ENCODE peak calls at places on chromosomes 12 and 14, in four cellular contexts. Y is GM23338, G is lower lobe of right lung, T is GM23248. L is an unnamed sample. For H3K27me3, the result is how much of the 10 kb centered on the place peaks cover.

GRCh38 chr12:70267550-70267949 is 24.3 kb downstream of the CNOT2 start:
- DNase-seq in T (peak), Y (no peak), G (no peak), L (no peak)

GRCh38 chr12:130162267-130162666 is at the start of gene FZD10:
- DNase-seq in Y (peak), G (no peak), T (peak), L (no peak)

GRCh38 chr14:58861546-58861945 is 223.8 kb downstream of the DACT1 start:
- DNase-seq in G (no peak), Y (no peak), T (no peak), L (no peak)

GRCh38 chr14:22475381-22475780 is 113.6 kb downstream of the DAD1 start:
- DNase-seq in T (no peak), Y (no peak), G (no peak), L (no peak)

GRCh38 chr14:92323916-92324818 is 1.2 kb downstream of the SLC24A4 start:
- DNase-seq in Y (peak), G (no peak), T (no peak), L (peak)

GRCh38 chr12:11954181-11954580 is 116.6 kb upstream of the BCL2L14 start:
- DNase-seq in T (no peak), G (no peak), Y (no peak), L (no peak)

GRCh38 chr14:103216857-103217256 is 93.6 kb downstream of the TNFAIP2 start:
- DNase-seq in T (no peak), Y (no peak), G (no peak), L (no peak)

GRCh38 chr14:66288511-66288910 is 197.7 kb upstream of the CCDC196 start:
- DNase-seq in G (no peak), T (peak), Y (no peak), L (no peak)

GRCh38 chr14:75518625-75519024 is 3.6 kb upstream of the BATF start:
- DNase-seq in T (peak), G (no peak), Y (peak), L (no peak)

GRCh38 chr12:95277139-95277538 is 59.5 kb downstream of the VEZT start:
- DNase-seq in Y (no peak), T (peak), G (no peak), L (no peak)

GRCh38 chr12:49982246-49983229 is 9.8 kb downstream of the AQP6 start:
- DNase-seq in Y (no peak), G (no peak), T (peak), L (no peak)

GRCh38 chr14:72665259-72665658 is 228.6 kb downstream of the DPF3 start:
- DNase-seq in T (peak), Y (no peak), G (no peak), L (no peak)

GRCh38 chr14:66066991-66067788 is 419.0 kb upstream of the CCDC196 start:
- DNase-seq in Y (no peak), G (no peak), T (peak), L (no peak)

GRCh38 chr14:39491134-39491541 is 58.9 kb upstream of the FBXO33 start:
- DNase-seq in T (peak), G (no peak), Y (peak), L (no peak)

GRCh38 chr12:73106296-73106695 is 834.1 kb downstream of the TRHDE start:
- DNase-seq in Y (peak), T (no peak), G (no peak), L (no peak)

GRCh38 chr12:125228519-125229260 is 163.5 kb downstream of the AACS start:
- DNase-seq in G (no peak), Y (peak), T (no peak), L (no peak)

GRCh38 chr12:48486261-48486660 is 4.0 kb downstream of the C12orf54 start:
- DNase-seq in Y (no peak), T (no peak), G (no peak), L (no peak)

GRCh38 chr12:74105434-74105833 is 432.2 kb upstream of the ATXN7L3B start:
- DNase-seq in Y (no peak), T (no peak), G (no peak), L (no peak)

GRCh38 chr14:56555921-56556570 is 23.6 kb upstream of the TMEM260 start:
- DNase-seq in T (peak), G (no peak), Y (peak), L (no peak)

GRCh38 chr12:84636801-84637285 is 275.8 kb downstream of the SLC6A15 start:
- DNase-seq in G (no peak), T (peak), Y (no peak), L (no peak)

GRCh38 chr14:94665121-94665520 is 52.9 kb downstream of the SERPINA3 start:
- DNase-seq in Y (no peak), G (no peak), T (peak), L (no peak)

GRCh38 chr12:24759155-24759554 is 189.7 kb downstream of the BCAT1 start:
- DNase-seq in T (peak), G (no peak), Y (no peak), L (no peak)

GRCh38 chr14:105498430-105499255 is 7.6 kb downstream of the TEDC1 start:
- DNase-seq in Y (peak), G (peak), T (no peak), L (peak)

GRCh38 chr12:58463050-58463449 is 457.3 kb downstream of the LRIG3 start:
- DNase-seq in Y (no peak), G (no peak), T (no peak), L (no peak)

GRCh38 chr14:81211844-81212243 is 8.9 kb downstream of the GTF2A1 start:
- DNase-seq in T (peak), Y (peak), G (no peak), L (no peak)

GRCh38 chr14:101126376-101127130 is 223.0 kb upstream of the RTL1 start:
- DNase-seq in Y (no peak), T (no peak), G (no peak), L (peak)

GRCh38 chr14:96722751-96723150 is 74.4 kb upstream of the VRK1 start:
- DNase-seq in G (no peak), T (no peak), Y (peak), L (no peak)
- H3K27me3 ChIP-seq in G (under half), T (under half), Y (under half), L (under half)

DNA sequence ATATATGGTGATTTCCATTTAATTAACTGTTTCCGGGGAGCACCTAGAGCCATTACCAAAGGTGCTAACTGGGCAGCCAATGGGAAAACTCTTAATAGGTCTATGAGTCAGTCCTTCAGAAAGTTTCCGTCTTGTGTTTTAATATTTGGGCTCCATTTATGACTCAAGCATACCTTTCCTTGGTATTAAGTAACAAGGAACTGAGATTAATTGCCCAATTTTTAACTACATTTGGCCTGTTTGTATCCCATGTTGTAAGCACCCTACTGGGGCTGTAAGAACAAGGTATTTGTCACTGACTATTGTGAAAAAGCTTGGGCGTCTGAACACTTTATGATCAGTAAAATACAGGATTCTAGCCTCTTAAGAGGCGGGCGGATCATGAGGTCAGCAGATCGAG is 62.8 kb upstream of the FOXN3 start:
- DNase-seq in G (no peak), Y (no peak), T (peak), L (no peak)
- H3K27me3 ChIP-seq in G (under half), Y (under half), T (under half), L (under half)

GRCh38 chr14:52069617-52070431 is 965 bp upstream of the NID2 start:
- DNase-seq in T (no peak), G (no peak), Y (peak), L (no peak)
- H3K27me3 ChIP-seq in T (under half), G (under half), Y (half or more), L (under half)

GRCh38 chr14:68471029-68471963 is 321.6 kb downstream of the ZFP36L1 start:
- DNase-seq in G (no peak), T (no peak), Y (peak), L (no peak)

GRCh38 chr14:68467425-68467824 is 325.4 kb downstream of the ZFP36L1 start:
- DNase-seq in T (no peak), Y (no peak), G (no peak), L (no peak)

GRCh38 chr14:68470361-68470760 is 322.5 kb downstream of the ZFP36L1 start:
- DNase-seq in T (peak), Y (no peak), G (no peak), L (no peak)

GRCh38 chr14:68468437-68469207 is 324.2 kb downstream of the ZFP36L1 start:
- DNase-seq in G (no peak), T (peak), Y (no peak), L (no peak)

GRCh38 chr14:68469208-68469713 is 323.6 kb downstream of the ZFP36L1 start:
- DNase-seq in T (no peak), G (no peak), Y (no peak), L (no peak)
- H3K27me3 ChIP-seq in T (under half), G (under half), Y (under half), L (under half)

DNA sequence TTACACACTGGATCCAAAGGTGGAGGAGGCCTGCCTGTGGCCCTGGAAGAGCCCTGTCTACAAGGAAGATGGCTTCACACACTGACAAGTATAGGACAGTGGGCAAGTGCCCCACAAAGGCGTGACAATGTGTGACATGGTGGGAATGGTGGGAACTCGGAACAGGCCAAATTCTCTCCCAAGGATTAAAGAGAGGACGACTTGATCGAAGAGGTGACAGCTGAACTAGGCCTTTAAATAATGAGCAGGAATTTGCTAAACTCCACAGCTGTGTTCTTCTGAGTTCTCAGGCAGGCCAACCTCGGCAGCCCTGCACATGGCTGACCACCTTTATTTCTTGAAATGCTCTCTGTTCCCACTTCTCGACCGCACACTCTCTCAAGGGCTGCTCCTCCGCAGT is 23.8 kb downstream of the POMT2 start:
- DNase-seq in G (no peak), T (no peak), Y (no peak), L (no peak)
- H3K27me3 ChIP-seq in G (under half), T (under half), Y (under half), L (under half)

GRCh38 chr14:32932921-32933622 is 5.6 kb upstream of the NPAS3 start:
- DNase-seq in T (no peak), G (no peak), Y (peak), L (peak)

GRCh38 chr14:32932302-32932920 is 6.3 kb upstream of the NPAS3 start:
- DNase-seq in G (no peak), T (no peak), Y (peak), L (no peak)

GRCh38 chr14:32933943-32934890 is 4.5 kb upstream of the NPAS3 start:
- DNase-seq in T (peak), Y (peak), G (no peak), L (peak)

GRCh38 chr14:32933623-32933942 is 5.1 kb upstream of the NPAS3 start:
- DNase-seq in T (peak), G (no peak), Y (peak), L (no peak)

DNA sequence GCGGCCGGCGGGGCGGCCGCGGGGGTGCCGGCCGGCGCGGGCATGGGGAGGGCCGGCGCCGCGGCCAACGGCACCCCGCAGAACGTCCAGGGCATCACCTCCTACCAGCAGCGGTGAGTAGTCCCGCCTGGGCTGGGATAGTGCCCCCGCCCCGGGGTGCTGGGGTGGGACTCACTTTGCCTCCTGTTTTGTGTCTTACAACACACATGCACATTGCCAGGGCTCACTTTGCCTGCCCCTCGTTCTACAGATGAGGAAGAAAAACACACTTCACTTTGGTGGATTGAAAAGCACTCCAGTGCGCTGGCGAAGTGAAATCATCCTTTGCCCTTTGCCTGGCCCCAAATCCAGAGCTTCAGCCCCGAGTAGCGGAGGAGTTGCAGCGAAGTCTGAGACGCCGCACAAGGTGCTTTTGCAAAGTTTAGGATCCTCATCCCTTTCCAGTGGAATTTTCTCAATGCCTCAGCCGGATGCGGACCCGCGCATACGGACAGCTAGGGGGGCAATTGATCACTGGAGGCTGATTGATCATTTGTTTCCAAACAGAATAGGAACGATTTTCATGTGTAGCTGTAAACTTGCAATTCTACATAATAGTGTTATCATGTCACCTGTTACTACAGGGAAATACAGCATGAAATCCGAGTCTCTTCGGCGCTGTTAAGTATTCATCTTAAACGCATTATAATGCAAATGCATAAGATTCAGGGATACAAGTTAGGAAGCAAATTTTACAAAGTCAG is 3.6 kb upstream of the NPAS3 start:
- DNase-seq in G (no peak), T (peak), Y (peak), L (peak)
- H3K27me3 ChIP-seq in G (half or more), T (half or more), Y (half or more), L (half or more)

GRCh38 chr12:107776171-107776570 is 1.7 kb downstream of the ASCL4 start:
- DNase-seq in G (no peak), T (no peak), Y (no peak), L (no peak)

GRCh38 chr12:107779077-107779840 is 4.8 kb downstream of the ASCL4 start:
- DNase-seq in T (no peak), Y (no peak), G (no peak), L (no peak)

GRCh38 chr12:107778383-107779015 is 4.0 kb downstream of the ASCL4 start:
- DNase-seq in Y (no peak), G (no peak), T (no peak), L (no peak)

GRCh38 chr12:107774349-107775029 is at the start of gene ASCL4:
- DNase-seq in Y (peak), G (no peak), T (no peak), L (no peak)

GRCh38 chr12:107775093-107775721 is 703 bp downstream of the ASCL4 start:
- DNase-seq in T (peak), Y (peak), G (no peak), L (no peak)
- H3K27me3 ChIP-seq in T (under half), Y (half or more), G (half or more), L (half or more)

GRCh38 chr12:132379996-132380395 is 50.6 kb upstream of the GALNT9 start:
- DNase-seq in Y (no peak), T (no peak), G (no peak), L (peak)

GRCh38 chr12:132380646-132381045 is 51.3 kb upstream of the GALNT9 start:
- DNase-seq in G (no peak), T (no peak), Y (no peak), L (no peak)

GRCh38 chr12:132377147-132377546 is 47.8 kb upstream of the GALNT9 start:
- DNase-seq in T (no peak), Y (no peak), G (no peak), L (no peak)

GRCh38 chr12:132376464-132376830 is 47.1 kb upstream of the GALNT9 start:
- DNase-seq in Y (no peak), T (no peak), G (no peak), L (no peak)

DNA sequence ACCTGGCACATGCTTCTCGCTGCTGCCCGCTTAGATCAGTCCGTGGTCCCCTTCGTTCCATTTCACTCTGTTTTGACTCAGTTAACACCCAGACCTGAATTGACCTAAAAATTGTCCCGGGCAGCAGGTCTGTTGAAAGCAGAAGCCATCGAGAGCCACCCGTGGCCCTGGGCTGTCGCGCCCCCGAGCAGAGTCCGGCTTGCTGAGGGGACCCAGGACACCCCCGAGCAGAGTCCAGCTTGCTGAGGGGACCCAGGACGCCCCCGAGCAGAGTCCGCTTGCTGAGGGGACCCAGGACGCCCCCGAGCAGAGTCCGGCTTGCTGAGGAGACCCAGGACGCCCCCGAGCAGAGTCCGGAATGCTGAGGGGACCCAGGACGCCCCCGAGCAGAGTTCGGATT is 50.2 kb upstream of the GALNT9 start:
- DNase-seq in T (no peak), G (no peak), Y (no peak), L (peak)
- H3K27me3 ChIP-seq in T (half or more), G (under half), Y (half or more), L (half or more)

DNA sequence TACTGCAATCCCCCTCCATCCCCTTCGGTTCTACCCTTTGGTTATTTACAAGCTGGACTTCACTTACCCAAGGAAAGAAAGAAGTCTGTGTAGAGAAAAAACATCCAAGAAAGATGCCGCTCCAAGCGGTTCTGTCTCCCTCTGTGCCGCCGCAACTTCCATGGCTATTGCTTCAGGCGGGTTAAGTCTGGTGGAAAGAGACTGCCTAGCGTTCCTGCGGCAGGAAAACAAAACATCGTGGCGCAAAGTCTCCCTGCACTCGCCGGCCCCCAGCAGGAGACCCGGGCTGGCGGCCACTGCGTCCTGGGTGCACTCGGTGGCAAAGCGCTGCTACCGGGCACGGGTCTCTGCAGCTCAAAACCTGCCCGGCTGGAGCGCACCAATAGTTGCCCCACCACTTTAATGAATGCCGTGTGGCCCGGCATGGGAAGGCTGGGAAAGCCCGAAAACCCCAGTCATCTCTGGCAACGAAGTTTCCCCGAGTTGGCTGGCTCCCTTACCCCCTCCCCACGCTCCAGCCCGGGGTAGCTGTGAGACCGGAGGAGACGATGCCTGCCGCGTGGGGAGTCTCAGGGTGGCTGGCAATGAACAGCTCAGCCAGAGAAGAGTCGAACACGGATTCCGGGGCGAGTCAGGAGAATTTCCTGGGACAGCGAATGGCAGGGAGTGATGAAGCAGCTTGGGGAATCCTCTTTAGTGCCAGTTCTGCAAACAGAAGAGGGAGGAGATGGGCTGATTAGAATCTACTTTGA is 3.5 kb upstream of the KCNK10 start:
- DNase-seq in T (no peak), G (no peak), Y (peak), L (no peak)
- H3K27me3 ChIP-seq in T (half or more), G (half or more), Y (half or more), L (half or more)